ENCODE peak calls at places on chromosomes 2 and 18, in four cellular contexts. R is upper lobe of left lung, K is H4, E is mammary epithelial cell. B is an unnamed sample.

GRCh38 chr2:104872866-104873688 is 19.2 kb downstream of the POU3F3 start:
- DNase-seq in R (peak; percentile 89), K (peak; percentile 73), E (peak; percentile 46), B (no peak)

GRCh38 chr18:51660316-51660715 is 462.8 kb upstream of the MEX3C start:
- DNase-seq in R (no peak), K (no peak), E (no peak), B (no peak)

GRCh38 chr2:37610638-37611289 is 60.7 kb downstream of the CDC42EP3 start:
- DNase-seq in R (no peak), K (no peak), E (no peak), B (no peak)

GRCh38 chr18:11119962-11120361 is 29.4 kb downstream of the PIEZO2 start:
- DNase-seq in R (no peak), K (peak; percentile 22), E (no peak), B (no peak)

GRCh38 chr2:119516121-119516520 is 8.2 kb downstream of the SCTR start:
- DNase-seq in R (no peak), K (no peak), E (peak; percentile 65), B (no peak)

GRCh38 chr18:56107821-56108485 is 520.0 kb upstream of the TCF4 start:
- DNase-seq in R (no peak), K (no peak), E (no peak), B (no peak)

GRCh38 chr2:70771446-70771845 is 3.4 kb upstream of the ADD2 start:
- DNase-seq in R (no peak), K (no peak), E (no peak), B (no peak)

GRCh38 chr2:62016957-62017356 is 111.5 kb downstream of the COMMD1 start:
- DNase-seq in R (no peak), K (no peak), E (no peak), B (no peak)

GRCh38 chr2:216857131-216857550 is 2.7 kb downstream of the TNP1 start:
- DNase-seq in R (no peak), K (peak; percentile 24), E (peak; percentile 11), B (no peak)

GRCh38 chr2:26652361-26653041 is 11.3 kb upstream of the CIB4 start:
- DNase-seq in R (peak; percentile 25), K (peak; percentile 19), E (no peak), B (peak; percentile 67)

GRCh38 chr18:3040881-3041280 is 27.9 kb upstream of the LPIN2 start:
- DNase-seq in R (no peak), K (no peak), E (no peak), B (no peak)

GRCh38 chr2:172101008-172101706 is 1.5 kb downstream of the DLX2 start:
- DNase-seq in R (peak; percentile 68), K (no peak), E (no peak), B (no peak)

GRCh38 chr2:65466551-65466950 is 34.2 kb upstream of the SPRED2 start:
- DNase-seq in R (no peak), K (no peak), E (no peak), B (no peak)

GRCh38 chr2:212259236-212259635 is 279.4 kb downstream of the ERBB4 start:
- DNase-seq in R (no peak), K (no peak), E (no peak), B (no peak)

GRCh38 chr2:54558188-54558975 is 102.3 kb downstream of the SPTBN1 start:
- DNase-seq in R (peak; percentile 92), K (peak; percentile 11), E (peak; percentile 79), B (no peak)

GRCh38 chr2:95573866-95574265 is 17.9 kb upstream of the TRIM43 start:
- DNase-seq in R (no peak), K (no peak), E (no peak), B (no peak)

GRCh38 chr2:38168710-38169480 is 92.9 kb upstream of the CYP1B1 start:
- DNase-seq in R (no peak), K (no peak), E (peak; percentile 88), B (no peak)

GRCh38 chr2:119230630-119231185 is 7.1 kb downstream of the STEAP3 start:
- DNase-seq in R (no peak), K (no peak), E (no peak), B (no peak)

GRCh38 chr2:170715932-170716777 is 1.0 kb downstream of the SP5 start:
- DNase-seq in R (peak; percentile 87), K (no peak), E (no peak), B (no peak)

GRCh38 chr18:43049021-43049420 is 66.5 kb downstream of the RIT2 start:
- DNase-seq in R (no peak), K (peak; percentile 25), E (no peak), B (no peak)

GRCh38 chr18:78973357-78974083 is 6.1 kb upstream of the SALL3 start:
- DNase-seq in R (peak; percentile 64), K (no peak), E (no peak), B (no peak)

GRCh38 chr2:18596993-18597392 is 7.6 kb upstream of the NT5C1B start:
- DNase-seq in R (no peak), K (no peak), E (no peak), B (no peak)

GRCh38 chr2:241673797-241674725 is 12.6 kb downstream of the DTYMK start:
- DNase-seq in R (peak; percentile 51), K (no peak), E (no peak), B (no peak)

GRCh38 chr2:10532631-10533101 is 84.5 kb upstream of the ODC1 start:
- DNase-seq in R (no peak), K (no peak), E (no peak), B (peak; percentile 44)

GRCh38 chr2:241729868-241730267 is 4.6 kb upstream of the D2HGDH start:
- DNase-seq in R (no peak), K (no peak), E (no peak), B (no peak)

GRCh38 chr2:172000696-172001361 is 1.1 kb downstream of the METAP1D start:
- DNase-seq in R (no peak), K (no peak), E (no peak), B (no peak)

GRCh38 chr18:57927511-57927910 is 116.5 kb upstream of the NEDD4L start:
- DNase-seq in R (no peak), K (no peak), E (no peak), B (no peak)

GRCh38 chr2:221911316-221911715 is 339.2 kb upstream of the EPHA4 start:
- DNase-seq in R (no peak), K (no peak), E (no peak), B (no peak)

GRCh38 chr2:149290662-149291061 is 39.7 kb upstream of the LYPD6 start:
- DNase-seq in R (no peak), K (no peak), E (no peak), B (no peak)

GRCh38 chr2:132374961-132375360 is 41.6 kb upstream of the GPR39 start:
- DNase-seq in R (no peak), K (no peak), E (no peak), B (no peak)

GRCh38 chr2:70896765-70897202 is 38.9 kb upstream of the ATP6V1B1 start:
- DNase-seq in R (no peak), K (no peak), E (no peak), B (no peak)

GRCh38 chr18:11886629-11887028 is 21.5 kb downstream of the MPPE1 start:
- DNase-seq in R (no peak), K (no peak), E (no peak), B (peak; percentile 24)

B was measured in suprapubic skin.